ENCODE peak calls at places on chromosomes 6 and 20, in four cellular contexts. One of them, this sample, is unnamed.
A peak's percentile ranks its signal among the peaks of the same experiment; 100 is the strongest.

GRCh38 chr20:51979226-51979625 is 176.9 kb upstream of the SALL4 start:
- DNase-seq in HCT116: no peak
- DNase-seq in HepG2: no peak
- DNase-seq in heart left ventricle: no peak
- DNase-seq in this sample: no peak

GRCh38 chr6:54267798-54268197 is 40.4 kb upstream of the TINAG start:
- DNase-seq in heart left ventricle: no peak
- DNase-seq in HCT116: peak; percentile 54
- DNase-seq in HepG2: peak; percentile 67
- DNase-seq in this sample: peak; percentile 34

GRCh38 chr6:32151885-32152311 is at the start of gene PRRT1:
- DNase-seq in heart left ventricle: no peak
- DNase-seq in HCT116: no peak
- DNase-seq in HepG2: no peak
- DNase-seq in this sample: no peak

GRCh38 chr6:158286413-158286812 is 25.9 kb upstream of the TULP4 start:
- DNase-seq in heart left ventricle: no peak
- DNase-seq in HepG2: no peak
- DNase-seq in HCT116: no peak
- DNase-seq in this sample: no peak

GRCh38 chr6:29014729-29015608 is 9.9 kb upstream of the ZNF311 start:
- DNase-seq in HCT116: no peak
- DNase-seq in HepG2: no peak
- DNase-seq in heart left ventricle: no peak
- DNase-seq in this sample: peak; percentile 30

GRCh38 chr20:25696384-25697131 is at the start of gene ZNF337:
- DNase-seq in heart left ventricle: peak; percentile 98
- DNase-seq in HepG2: peak; percentile 98
- DNase-seq in HCT116: peak; percentile 93
- DNase-seq in this sample: peak; percentile 95

GRCh38 chr6:165702669-165703068 is 39.6 kb upstream of the PDE10A start:
- DNase-seq in HepG2: no peak
- DNase-seq in HCT116: no peak
- DNase-seq in heart left ventricle: no peak
- DNase-seq in this sample: no peak

GRCh38 chr20:14361509-14362179 is 24.2 kb upstream of the FLRT3 start:
- DNase-seq in HepG2: no peak
- DNase-seq in HCT116: no peak
- DNase-seq in heart left ventricle: no peak
- DNase-seq in this sample: no peak

GRCh38 chr6:35501784-35502183 is 4.9 kb upstream of the TEAD3 start:
- DNase-seq in heart left ventricle: no peak
- DNase-seq in HCT116: no peak
- DNase-seq in HepG2: no peak
- DNase-seq in this sample: no peak

GRCh38 chr6:137866200-137866913 is 702 bp upstream of the TNFAIP3 start:
- DNase-seq in HepG2: no peak
- DNase-seq in heart left ventricle: no peak
- DNase-seq in HCT116: no peak
- DNase-seq in this sample: peak; percentile 86

GRCh38 chr6:125944434-125944816 is 12.1 kb upstream of the HINT3 start:
- DNase-seq in HCT116: no peak
- DNase-seq in HepG2: peak; percentile 98
- DNase-seq in heart left ventricle: peak; percentile 68
- DNase-seq in this sample: peak; percentile 26

GRCh38 chr6:93139408-93140081 is 279.8 kb downstream of the EPHA7 start:
- DNase-seq in HepG2: no peak
- DNase-seq in heart left ventricle: no peak
- DNase-seq in HCT116: no peak
- DNase-seq in this sample: no peak

GRCh38 chr20:43492101-43492500 is 15.4 kb upstream of the L3MBTL1 start:
- DNase-seq in HCT116: no peak
- DNase-seq in HepG2: no peak
- DNase-seq in heart left ventricle: no peak
- DNase-seq in this sample: no peak

GRCh38 chr20:21739682-21740081 is 34.2 kb downstream of the PAX1 start:
- DNase-seq in HepG2: no peak
- DNase-seq in HCT116: no peak
- DNase-seq in heart left ventricle: no peak
- DNase-seq in this sample: no peak

GRCh38 chr6:70396163-70396562 is 17.1 kb upstream of the FAM135A start:
- DNase-seq in HepG2: no peak
- DNase-seq in HCT116: no peak
- DNase-seq in heart left ventricle: no peak
- DNase-seq in this sample: no peak

GRCh38 chr6:107657755-107658461 is 166.2 kb downstream of the SCML4 start:
- DNase-seq in HepG2: no peak
- DNase-seq in HCT116: no peak
- DNase-seq in heart left ventricle: peak; percentile 60
- DNase-seq in this sample: no peak

GRCh38 chr6:73484438-73484837 is 22.9 kb downstream of the MTO1 start:
- DNase-seq in heart left ventricle: no peak
- DNase-seq in HepG2: no peak
- DNase-seq in HCT116: no peak
- DNase-seq in this sample: no peak

GRCh38 chr6:44049989-44050871 is 77.0 kb downstream of the MRPL14 start:
- DNase-seq in HCT116: no peak
- DNase-seq in HepG2: no peak
- DNase-seq in heart left ventricle: peak; percentile 26
- DNase-seq in this sample: no peak

GRCh38 chr6:148758492-148758891 is 11.7 kb downstream of the UST start:
- DNase-seq in HepG2: no peak
- DNase-seq in HCT116: no peak
- DNase-seq in heart left ventricle: no peak
- DNase-seq in this sample: no peak

GRCh38 chr20:36587388-36588136 is 14.2 kb downstream of the TGIF2 start:
- DNase-seq in heart left ventricle: no peak
- DNase-seq in HCT116: no peak
- DNase-seq in HepG2: no peak
- DNase-seq in this sample: no peak

GRCh38 chr20:36585410-36586125 is 12.2 kb downstream of the TGIF2 start:
- DNase-seq in heart left ventricle: no peak
- DNase-seq in HCT116: no peak
- DNase-seq in HepG2: no peak
- DNase-seq in this sample: no peak

GRCh38 chr20:36582322-36582721 is 8.9 kb downstream of the TGIF2 start:
- DNase-seq in HCT116: no peak
- DNase-seq in HepG2: no peak
- DNase-seq in heart left ventricle: no peak
- DNase-seq in this sample: no peak

GRCh38 chr20:36582821-36583220 is 9.4 kb downstream of the TGIF2 start:
- DNase-seq in HepG2: no peak
- DNase-seq in HCT116: no peak
- DNase-seq in heart left ventricle: no peak
- DNase-seq in this sample: no peak

GRCh38 chr20:36584018-36584481 is 10.7 kb downstream of the TGIF2 start:
- DNase-seq in HCT116: no peak
- DNase-seq in HepG2: no peak
- DNase-seq in heart left ventricle: no peak
- DNase-seq in this sample: no peak
- TF ChIP-seq POLR2A in HCT116: no peak
- TF ChIP-seq POLR2A in HepG2: no peak
- TF ChIP-seq POLR2A in heart left ventricle: no peak
- TF ChIP-seq POLR2A in this sample: no peak

GRCh38 chr20:38433304-38433972 is 1.7 kb downstream of the SNHG17 start:
- DNase-seq in HCT116: no peak
- DNase-seq in heart left ventricle: no peak
- DNase-seq in HepG2: no peak
- DNase-seq in this sample: no peak

GRCh38 chr20:38434310-38434741 is 802 bp downstream of the SNHG17 start:
- DNase-seq in HCT116: no peak
- DNase-seq in heart left ventricle: no peak
- DNase-seq in HepG2: no peak
- DNase-seq in this sample: peak; percentile 73

GRCh38 chr20:38434770-38435554 is at the start of gene SNHG17:
- DNase-seq in HepG2: peak; percentile 95
- DNase-seq in HCT116: peak; percentile 87
- DNase-seq in heart left ventricle: peak; percentile 91
- DNase-seq in this sample: peak; percentile 97

GRCh38 chr20:38430679-38431325 is 4.3 kb downstream of the SNHG17 start:
- DNase-seq in HCT116: no peak
- DNase-seq in HepG2: no peak
- DNase-seq in heart left ventricle: no peak
- DNase-seq in this sample: no peak

GRCh38 chr20:38432292-38432691 is 2.8 kb downstream of the SNHG17 start:
- DNase-seq in heart left ventricle: no peak
- DNase-seq in HepG2: no peak
- DNase-seq in HCT116: no peak
- DNase-seq in this sample: no peak
- TF ChIP-seq POLR2A in heart left ventricle: no peak
- TF ChIP-seq POLR2A in HepG2: no peak
- TF ChIP-seq POLR2A in HCT116: no peak
- TF ChIP-seq POLR2A in this sample: no peak

DNA sequence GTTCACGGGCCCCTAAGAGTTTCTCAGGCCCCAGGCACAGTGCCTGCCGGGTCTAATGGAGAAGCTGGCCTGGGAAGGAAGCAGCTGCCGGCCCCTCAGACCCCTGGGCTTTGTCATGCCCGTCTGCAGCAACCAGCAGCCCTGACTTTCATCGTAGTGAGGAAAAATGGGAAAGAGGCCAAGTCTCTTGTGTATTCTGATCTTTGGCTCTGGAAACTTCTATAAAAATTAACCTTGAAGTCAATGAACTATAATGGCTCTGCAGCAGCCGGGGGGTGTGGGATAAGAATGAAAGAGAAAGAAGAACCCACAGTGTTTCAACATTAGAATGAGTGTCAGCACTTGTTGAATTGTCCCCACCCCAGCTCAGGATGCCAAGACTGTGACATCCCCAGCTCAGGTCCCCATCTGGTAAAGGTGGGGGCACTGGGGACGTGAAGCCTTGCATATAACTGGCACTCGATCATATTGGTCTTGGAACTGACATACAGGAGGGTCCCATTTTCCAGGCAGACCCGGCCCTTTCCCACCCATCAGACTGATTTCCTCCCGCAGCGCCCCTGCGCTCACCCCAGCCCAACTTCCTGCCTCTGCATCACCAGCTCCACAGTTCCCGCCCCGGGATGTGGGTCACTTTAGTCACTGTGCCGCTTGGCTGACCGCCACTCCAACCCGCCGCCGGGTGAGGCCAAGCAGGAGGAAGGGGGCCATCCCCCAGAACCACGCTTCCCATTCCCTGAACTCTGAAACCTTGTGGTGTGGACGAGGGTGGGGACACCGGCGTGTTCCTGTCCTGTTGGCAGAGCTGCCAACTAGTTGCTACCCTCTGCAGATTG is 12.7 kb downstream of the TGM2 start:
- DNase-seq in HepG2: peak; percentile 44
- DNase-seq in HCT116: no peak
- DNase-seq in heart left ventricle: peak; percentile 94
- DNase-seq in this sample: peak; percentile 35
- TF ChIP-seq POLR2A in HepG2: no peak
- TF ChIP-seq POLR2A in HCT116: no peak
- TF ChIP-seq POLR2A in heart left ventricle: no peak
- TF ChIP-seq POLR2A in this sample: no peak

DNA sequence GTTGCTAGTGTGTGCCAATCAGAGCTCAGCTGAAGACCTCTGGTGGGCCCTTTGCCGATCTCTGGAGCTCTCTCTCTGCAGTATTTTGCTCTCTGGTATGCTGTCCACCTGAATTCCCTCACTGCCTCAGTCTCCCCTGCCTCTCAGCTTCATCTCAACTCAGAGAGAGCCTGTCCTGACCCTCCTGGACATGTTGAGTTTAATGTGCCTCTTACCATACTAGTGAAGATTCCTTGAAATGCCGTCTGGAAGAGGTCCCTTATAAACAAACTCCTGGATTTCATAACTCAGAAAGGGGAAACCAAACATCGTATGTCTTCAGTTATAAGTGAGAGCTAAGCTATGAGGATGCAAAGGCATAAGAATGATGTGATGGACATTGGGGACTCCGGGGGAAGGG is 231.1 kb upstream of the ZNF217 start:
- DNase-seq in HepG2: no peak
- DNase-seq in HCT116: no peak
- DNase-seq in heart left ventricle: no peak
- DNase-seq in this sample: no peak
- TF ChIP-seq POLR2A in HepG2: no peak
- TF ChIP-seq POLR2A in HCT116: no peak
- TF ChIP-seq POLR2A in heart left ventricle: no peak
- TF ChIP-seq POLR2A in this sample: no peak

GRCh38 chr20:55649254-55649653 is 356.1 kb downstream of the CBLN4 start:
- DNase-seq in heart left ventricle: no peak
- DNase-seq in HepG2: no peak
- DNase-seq in HCT116: no peak
- DNase-seq in this sample: no peak

DNA sequence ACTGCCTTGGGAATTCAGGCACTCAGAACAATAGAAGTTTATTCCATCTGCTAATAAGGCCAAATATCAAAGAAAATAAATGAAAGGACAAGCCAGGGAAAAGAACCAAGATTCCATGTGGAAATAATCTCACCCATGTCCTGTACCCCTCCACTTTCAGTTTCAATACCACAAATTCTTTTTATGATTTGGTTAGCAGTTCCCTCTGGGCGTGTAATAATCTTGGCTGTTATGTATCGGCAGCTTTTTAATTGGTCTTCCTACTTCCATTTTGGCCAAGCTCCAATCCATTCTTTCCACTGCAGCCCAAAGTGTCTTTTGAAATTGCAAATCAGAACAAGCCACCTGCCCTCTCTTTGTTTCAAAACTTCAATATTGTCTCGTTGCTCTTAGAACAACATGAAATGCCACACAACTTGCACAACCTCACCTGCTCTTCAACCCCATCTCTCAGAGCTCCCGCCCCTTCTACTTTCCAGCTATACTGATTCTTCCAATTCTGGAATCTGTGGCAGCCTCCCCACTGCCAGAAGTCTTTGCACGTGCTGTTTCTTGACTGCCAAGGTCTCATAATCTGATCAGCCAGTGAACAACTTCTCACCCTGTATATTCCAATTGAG is 354.6 kb downstream of the CBLN4 start:
- DNase-seq in HCT116: no peak
- DNase-seq in heart left ventricle: no peak
- DNase-seq in HepG2: no peak
- DNase-seq in this sample: no peak
- TF ChIP-seq POLR2A in HCT116: no peak
- TF ChIP-seq POLR2A in heart left ventricle: no peak
- TF ChIP-seq POLR2A in HepG2: no peak
- TF ChIP-seq POLR2A in this sample: no peak